ENCODE peak calls at places on chromosomes 4 and X, in ten cellular contexts. One of them, this sample, is unnamed.

GRCh38 chr4:105145059-105145912 is 1.4 kb upstream of the TET2 start:
- DNase-seq in IMR-90: no peak
- DNase-seq in Peyer's patch: no peak
- DNase-seq in HCT116: no peak
- DNase-seq in sigmoid colon: no peak
- DNase-seq in adrenal gland: no peak
- DNase-seq in lower leg skin: no peak
- DNase-seq in heart left ventricle: no peak
- DNase-seq in A549: no peak
- DNase-seq in ovary: no peak
- DNase-seq in this sample: no peak

GRCh38 chrX:71859637-71860036 is 51.0 kb upstream of the NHSL2 start:
- DNase-seq in adrenal gland: peak; percentile 47
- DNase-seq in A549: peak; percentile 43
- DNase-seq in lower leg skin: no peak
- DNase-seq in ovary: no peak
- DNase-seq in IMR-90: peak; percentile 33
- DNase-seq in heart left ventricle: no peak
- DNase-seq in HCT116: peak; percentile 6
- DNase-seq in Peyer's patch: no peak
- DNase-seq in sigmoid colon: no peak
- DNase-seq in this sample: no peak

GRCh38 chr4:151417164-151417571 is 8.2 kb downstream of the FHIP1A start:
- DNase-seq in heart left ventricle: no peak
- DNase-seq in A549: no peak
- DNase-seq in Peyer's patch: no peak
- DNase-seq in ovary: no peak
- DNase-seq in adrenal gland: no peak
- DNase-seq in IMR-90: no peak
- DNase-seq in HCT116: no peak
- DNase-seq in sigmoid colon: no peak
- DNase-seq in lower leg skin: no peak
- DNase-seq in this sample: no peak

GRCh38 chr4:148126825-148127224 is 315.4 kb downstream of the NR3C2 start:
- DNase-seq in HCT116: no peak
- DNase-seq in ovary: no peak
- DNase-seq in adrenal gland: no peak
- DNase-seq in A549: no peak
- DNase-seq in heart left ventricle: no peak
- DNase-seq in lower leg skin: no peak
- DNase-seq in Peyer's patch: no peak
- DNase-seq in sigmoid colon: no peak
- DNase-seq in IMR-90: peak; percentile 57
- DNase-seq in this sample: no peak

GRCh38 chr4:139223682-139224317 is 46.8 kb upstream of the ELF2 start:
- DNase-seq in Peyer's patch: no peak
- DNase-seq in sigmoid colon: no peak
- DNase-seq in IMR-90: peak; percentile 76
- DNase-seq in lower leg skin: no peak
- DNase-seq in HCT116: no peak
- DNase-seq in heart left ventricle: peak; percentile 47
- DNase-seq in adrenal gland: peak; percentile 14
- DNase-seq in ovary: no peak
- DNase-seq in A549: no peak
- DNase-seq in this sample: no peak

GRCh38 chrX:42695800-42696358 is 82.1 kb downstream of the PPP1R2C start:
- DNase-seq in A549: no peak
- DNase-seq in Peyer's patch: no peak
- DNase-seq in IMR-90: no peak
- DNase-seq in sigmoid colon: no peak
- DNase-seq in adrenal gland: no peak
- DNase-seq in HCT116: no peak
- DNase-seq in ovary: no peak
- DNase-seq in heart left ventricle: no peak
- DNase-seq in lower leg skin: no peak
- DNase-seq in this sample: no peak

GRCh38 chr4:37892641-37893040 is 1.8 kb downstream of the TBC1D1 start:
- DNase-seq in sigmoid colon: no peak
- DNase-seq in A549: no peak
- DNase-seq in heart left ventricle: no peak
- DNase-seq in HCT116: no peak
- DNase-seq in adrenal gland: no peak
- DNase-seq in Peyer's patch: peak; percentile 81
- DNase-seq in lower leg skin: no peak
- DNase-seq in ovary: no peak
- DNase-seq in IMR-90: no peak
- DNase-seq in this sample: no peak

GRCh38 chr4:38154251-38154650 is 194.1 kb downstream of the PTTG2 start:
- DNase-seq in IMR-90: peak; percentile 47
- DNase-seq in ovary: no peak
- DNase-seq in sigmoid colon: no peak
- DNase-seq in adrenal gland: no peak
- DNase-seq in Peyer's patch: no peak
- DNase-seq in lower leg skin: no peak
- DNase-seq in A549: no peak
- DNase-seq in HCT116: no peak
- DNase-seq in heart left ventricle: no peak
- DNase-seq in this sample: no peak

GRCh38 chr4:188127157-188127874 is 11.9 kb upstream of the TRIML1 start:
- DNase-seq in adrenal gland: peak; percentile 76
- DNase-seq in ovary: no peak
- DNase-seq in HCT116: peak; percentile 86
- DNase-seq in sigmoid colon: no peak
- DNase-seq in heart left ventricle: no peak
- DNase-seq in lower leg skin: no peak
- DNase-seq in Peyer's patch: no peak
- DNase-seq in A549: peak; percentile 67
- DNase-seq in IMR-90: peak; percentile 94
- DNase-seq in this sample: no peak

DNA sequence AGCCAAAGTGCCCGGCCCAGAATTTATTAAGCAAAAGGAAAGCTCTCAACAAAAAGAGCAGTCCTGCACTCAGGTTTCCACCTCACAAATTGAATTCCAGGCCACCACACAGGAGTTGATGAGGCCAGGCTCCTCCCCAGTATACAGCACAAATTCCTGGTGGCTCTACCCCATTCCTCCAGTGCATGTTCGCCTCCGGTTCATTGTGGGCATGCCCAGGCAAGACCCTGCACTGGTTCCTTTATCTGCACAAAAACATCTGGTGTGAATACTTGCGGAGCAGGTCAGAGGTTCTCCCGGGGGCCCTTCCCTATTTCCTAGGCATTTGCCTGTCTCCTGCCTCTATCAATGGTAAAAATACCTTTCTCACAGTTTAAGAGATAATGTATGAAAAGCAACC is 195.2 kb upstream of the ANXA10 start:
- DNase-seq in IMR-90: peak; percentile 63
- DNase-seq in adrenal gland: no peak
- DNase-seq in lower leg skin: no peak
- DNase-seq in A549: peak; percentile 2
- DNase-seq in HCT116: peak; percentile 23
- DNase-seq in Peyer's patch: no peak
- DNase-seq in heart left ventricle: no peak
- DNase-seq in ovary: no peak
- DNase-seq in sigmoid colon: no peak
- DNase-seq in this sample: no peak
- TF ChIP-seq POLR2A in IMR-90: no peak
- TF ChIP-seq POLR2A in adrenal gland: no peak
- TF ChIP-seq POLR2A in lower leg skin: no peak
- TF ChIP-seq POLR2A in A549: no peak
- TF ChIP-seq POLR2A in HCT116: no peak
- TF ChIP-seq POLR2A in Peyer's patch: no peak
- TF ChIP-seq POLR2A in heart left ventricle: no peak
- TF ChIP-seq POLR2A in ovary: no peak
- TF ChIP-seq POLR2A in sigmoid colon: no peak
- TF ChIP-seq POLR2A in this sample: no peak

DNA sequence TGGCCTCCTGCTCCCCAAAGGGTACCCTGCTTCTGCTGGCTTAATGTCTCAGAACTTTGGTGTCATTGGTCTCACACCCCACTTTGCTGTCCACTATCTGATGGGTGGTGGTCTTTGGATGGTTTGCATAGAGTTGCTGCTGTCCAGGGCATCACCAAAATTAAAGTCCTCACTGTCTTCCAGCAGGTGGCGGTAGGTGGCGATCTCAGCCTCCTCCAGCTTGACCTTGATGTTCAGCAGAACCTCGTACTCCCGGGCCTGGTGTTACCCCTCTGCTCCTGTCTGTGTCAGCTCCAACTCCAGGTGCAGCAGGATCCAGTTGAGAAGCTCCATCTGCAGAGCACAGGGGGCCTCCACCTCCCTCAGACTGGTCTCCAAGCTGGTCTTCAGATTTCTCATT is 1169.5 kb upstream of the PABPC4L start:
- DNase-seq in IMR-90: no peak
- DNase-seq in A549: no peak
- DNase-seq in heart left ventricle: no peak
- DNase-seq in Peyer's patch: no peak
- DNase-seq in lower leg skin: no peak
- DNase-seq in adrenal gland: no peak
- DNase-seq in sigmoid colon: no peak
- DNase-seq in ovary: no peak
- DNase-seq in HCT116: no peak
- DNase-seq in this sample: no peak
- TF ChIP-seq CTCF in IMR-90: no peak
- TF ChIP-seq CTCF in A549: no peak
- TF ChIP-seq CTCF in heart left ventricle: no peak
- TF ChIP-seq CTCF in Peyer's patch: no peak
- TF ChIP-seq CTCF in lower leg skin: no peak
- TF ChIP-seq CTCF in adrenal gland: no peak
- TF ChIP-seq CTCF in sigmoid colon: no peak
- TF ChIP-seq CTCF in ovary: no peak
- TF ChIP-seq CTCF in HCT116: peak; percentile 36
- TF ChIP-seq CTCF in this sample: no peak

GRCh38 chr4:31089815-31090214 is 369.6 kb downstream of the PCDH7 start:
- DNase-seq in HCT116: peak; percentile 97
- DNase-seq in heart left ventricle: peak; percentile 73
- DNase-seq in A549: peak; percentile 2
- DNase-seq in Peyer's patch: no peak
- DNase-seq in adrenal gland: no peak
- DNase-seq in sigmoid colon: no peak
- DNase-seq in ovary: no peak
- DNase-seq in lower leg skin: no peak
- DNase-seq in IMR-90: peak; percentile 57
- DNase-seq in this sample: peak; percentile 15

GRCh38 chr4:31085736-31086135 is 365.6 kb downstream of the PCDH7 start:
- DNase-seq in adrenal gland: no peak
- DNase-seq in lower leg skin: no peak
- DNase-seq in ovary: no peak
- DNase-seq in Peyer's patch: no peak
- DNase-seq in HCT116: no peak
- DNase-seq in IMR-90: no peak
- DNase-seq in sigmoid colon: no peak
- DNase-seq in heart left ventricle: no peak
- DNase-seq in A549: no peak
- DNase-seq in this sample: no peak

GRCh38 chr4:31086771-31087330 is 366.7 kb downstream of the PCDH7 start:
- DNase-seq in heart left ventricle: no peak
- DNase-seq in Peyer's patch: no peak
- DNase-seq in ovary: no peak
- DNase-seq in HCT116: no peak
- DNase-seq in A549: no peak
- DNase-seq in IMR-90: no peak
- DNase-seq in lower leg skin: no peak
- DNase-seq in adrenal gland: no peak
- DNase-seq in sigmoid colon: no peak
- DNase-seq in this sample: no peak

GRCh38 chr4:31084806-31085416 is 364.7 kb downstream of the PCDH7 start:
- DNase-seq in ovary: no peak
- DNase-seq in heart left ventricle: no peak
- DNase-seq in HCT116: peak; percentile 69
- DNase-seq in sigmoid colon: no peak
- DNase-seq in IMR-90: no peak
- DNase-seq in A549: no peak
- DNase-seq in Peyer's patch: no peak
- DNase-seq in lower leg skin: no peak
- DNase-seq in adrenal gland: no peak
- DNase-seq in this sample: no peak

GRCh38 chr4:31088600-31089230 is 368.5 kb downstream of the PCDH7 start:
- DNase-seq in heart left ventricle: no peak
- DNase-seq in ovary: no peak
- DNase-seq in adrenal gland: no peak
- DNase-seq in lower leg skin: no peak
- DNase-seq in IMR-90: peak; percentile 83
- DNase-seq in sigmoid colon: no peak
- DNase-seq in HCT116: peak; percentile 72
- DNase-seq in A549: no peak
- DNase-seq in Peyer's patch: no peak
- DNase-seq in this sample: no peak
- TF ChIP-seq POLR2A in heart left ventricle: no peak
- TF ChIP-seq POLR2A in ovary: no peak
- TF ChIP-seq POLR2A in adrenal gland: no peak
- TF ChIP-seq POLR2A in lower leg skin: no peak
- TF ChIP-seq POLR2A in IMR-90: no peak
- TF ChIP-seq POLR2A in sigmoid colon: no peak
- TF ChIP-seq POLR2A in HCT116: no peak
- TF ChIP-seq POLR2A in A549: no peak
- TF ChIP-seq POLR2A in Peyer's patch: no peak
- TF ChIP-seq POLR2A in this sample: no peak

DNA sequence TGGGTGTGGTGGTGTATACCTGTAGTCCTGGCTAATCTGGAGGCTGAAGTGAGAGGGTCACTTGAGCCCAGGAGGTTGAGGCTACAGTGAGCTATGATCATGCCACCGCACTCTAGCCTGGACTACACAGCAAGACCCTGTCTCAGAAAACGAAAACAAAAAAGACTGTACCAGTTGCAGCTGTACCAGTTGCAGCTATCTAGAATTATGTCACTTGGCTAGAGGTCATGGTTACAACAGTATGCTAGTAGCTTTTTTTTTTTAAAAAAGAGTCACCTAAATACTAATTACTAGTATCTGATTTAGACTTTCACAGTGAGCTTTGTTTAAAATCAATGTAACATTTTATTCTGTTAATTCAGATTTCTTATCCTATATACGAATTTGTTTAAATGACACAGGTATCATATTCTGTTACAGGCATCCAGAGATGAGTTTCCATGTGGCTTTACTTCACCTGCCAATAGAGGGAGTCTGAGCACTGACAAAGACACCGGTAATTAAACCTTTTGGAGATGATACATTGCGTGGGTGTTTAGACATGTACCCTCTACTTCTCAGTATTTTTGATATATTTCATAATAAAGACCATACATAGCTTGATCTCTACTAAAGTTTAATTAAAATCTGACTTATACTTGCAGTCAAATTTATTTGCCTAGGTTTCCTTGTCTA is 100.2 kb upstream of the IL13RA1 start:
- DNase-seq in lower leg skin: no peak
- DNase-seq in adrenal gland: no peak
- DNase-seq in HCT116: no peak
- DNase-seq in IMR-90: no peak
- DNase-seq in heart left ventricle: no peak
- DNase-seq in ovary: no peak
- DNase-seq in A549: peak; percentile 22
- DNase-seq in sigmoid colon: no peak
- DNase-seq in Peyer's patch: no peak
- DNase-seq in this sample: no peak
- TF ChIP-seq CTCF in lower leg skin: no peak
- TF ChIP-seq CTCF in adrenal gland: peak; percentile 6
- TF ChIP-seq CTCF in HCT116: peak; percentile 51
- TF ChIP-seq CTCF in IMR-90: peak; percentile 25
- TF ChIP-seq CTCF in heart left ventricle: no peak
- TF ChIP-seq CTCF in ovary: no peak
- TF ChIP-seq CTCF in A549: peak; percentile 62
- TF ChIP-seq CTCF in sigmoid colon: peak; percentile 16
- TF ChIP-seq CTCF in Peyer's patch: no peak
- TF ChIP-seq CTCF in this sample: peak; percentile 6